ENCODE peak calls at places on chromosomes 12 and 14, in seven cellular contexts. One of them, this sample, is unnamed.

GRCh38 chr14:33525626-33526025 is 425.2 kb downstream of the EGLN3 start:
- DNase-seq in GM12878: no peak
- DNase-seq in suprapubic skin: no peak
- DNase-seq in transverse colon: no peak
- DNase-seq in H1: no peak
- DNase-seq in K562: no peak
- DNase-seq in SK-N-SH: no peak
- DNase-seq in this sample: no peak

GRCh38 chr12:12379831-12380730 is 23.2 kb downstream of the BORCS5 start:
- DNase-seq in SK-N-SH: no peak
- DNase-seq in transverse colon: no peak
- DNase-seq in suprapubic skin: no peak
- DNase-seq in K562: no peak
- DNase-seq in H1: no peak
- DNase-seq in GM12878: no peak
- DNase-seq in this sample: no peak

GRCh38 chr14:72906316-72906715 is 12.4 kb upstream of the DPF3 start:
- DNase-seq in H1: no peak
- DNase-seq in GM12878: no peak
- DNase-seq in SK-N-SH: no peak
- DNase-seq in suprapubic skin: no peak
- DNase-seq in transverse colon: no peak
- DNase-seq in K562: no peak
- DNase-seq in this sample: no peak

GRCh38 chr14:104138098-104138890 is at the start of gene KIF26A:
- DNase-seq in H1: peak; percentile 85
- DNase-seq in K562: no peak
- DNase-seq in transverse colon: peak; percentile 47
- DNase-seq in GM12878: no peak
- DNase-seq in suprapubic skin: peak; percentile 68
- DNase-seq in SK-N-SH: peak; percentile 96
- DNase-seq in this sample: no peak

GRCh38 chr12:41778934-41779333 is 365.7 kb downstream of the GXYLT1 start:
- DNase-seq in SK-N-SH: no peak
- DNase-seq in suprapubic skin: no peak
- DNase-seq in H1: no peak
- DNase-seq in transverse colon: no peak
- DNase-seq in GM12878: no peak
- DNase-seq in K562: no peak
- DNase-seq in this sample: no peak

GRCh38 chr12:100391856-100392255 is 35.0 kb downstream of the SLC17A8 start:
- DNase-seq in H1: no peak
- DNase-seq in SK-N-SH: no peak
- DNase-seq in GM12878: no peak
- DNase-seq in suprapubic skin: no peak
- DNase-seq in K562: no peak
- DNase-seq in transverse colon: peak; percentile 42
- DNase-seq in this sample: peak; percentile 31

GRCh38 chr14:75150150-75150549 is 23.3 kb upstream of the NEK9 start:
- DNase-seq in suprapubic skin: no peak
- DNase-seq in transverse colon: no peak
- DNase-seq in GM12878: no peak
- DNase-seq in SK-N-SH: no peak
- DNase-seq in H1: no peak
- DNase-seq in K562: no peak
- DNase-seq in this sample: no peak

GRCh38 chr14:100056964-100057817 is 8.0 kb upstream of the EVL start:
- DNase-seq in H1: no peak
- DNase-seq in transverse colon: no peak
- DNase-seq in K562: peak; percentile 45
- DNase-seq in SK-N-SH: no peak
- DNase-seq in GM12878: no peak
- DNase-seq in suprapubic skin: no peak
- DNase-seq in this sample: no peak

GRCh38 chr12:80849367-80849766 is 88.4 kb downstream of the LIN7A start:
- DNase-seq in GM12878: no peak
- DNase-seq in K562: no peak
- DNase-seq in H1: no peak
- DNase-seq in SK-N-SH: no peak
- DNase-seq in transverse colon: no peak
- DNase-seq in suprapubic skin: no peak
- DNase-seq in this sample: no peak

GRCh38 chr12:105862163-105862821 is 276.5 kb downstream of the NUAK1 start:
- DNase-seq in H1: no peak
- DNase-seq in K562: no peak
- DNase-seq in transverse colon: no peak
- DNase-seq in suprapubic skin: no peak
- DNase-seq in GM12878: no peak
- DNase-seq in SK-N-SH: no peak
- DNase-seq in this sample: no peak

GRCh38 chr14:100620437-100621100 is 33.4 kb upstream of the BEGAIN start:
- DNase-seq in K562: no peak
- DNase-seq in GM12878: no peak
- DNase-seq in suprapubic skin: peak; percentile 57
- DNase-seq in SK-N-SH: peak; percentile 58
- DNase-seq in H1: no peak
- DNase-seq in transverse colon: peak; percentile 5
- DNase-seq in this sample: no peak

GRCh38 chr12:68067762-68068376 is 78.6 kb downstream of the IFNG-AS1 start:
- DNase-seq in K562: peak; percentile 33
- DNase-seq in transverse colon: no peak
- DNase-seq in SK-N-SH: no peak
- DNase-seq in H1: no peak
- DNase-seq in GM12878: no peak
- DNase-seq in suprapubic skin: no peak
- DNase-seq in this sample: no peak

GRCh38 chr12:3335078-3335487 is 155.9 kb upstream of the PRMT8 start:
- DNase-seq in K562: no peak
- DNase-seq in H1: no peak
- DNase-seq in transverse colon: no peak
- DNase-seq in suprapubic skin: no peak
- DNase-seq in GM12878: no peak
- DNase-seq in SK-N-SH: no peak
- DNase-seq in this sample: no peak

GRCh38 chr14:58703149-58703509 is 65.4 kb downstream of the DACT1 start:
- DNase-seq in SK-N-SH: peak; percentile 24
- DNase-seq in suprapubic skin: no peak
- DNase-seq in GM12878: no peak
- DNase-seq in K562: no peak
- DNase-seq in transverse colon: peak; percentile 35
- DNase-seq in H1: no peak
- DNase-seq in this sample: peak; percentile 30

GRCh38 chr12:124493809-124494750 is 73.3 kb downstream of the NCOR2 start:
- DNase-seq in K562: no peak
- DNase-seq in GM12878: peak; percentile 86
- DNase-seq in suprapubic skin: no peak
- DNase-seq in H1: no peak
- DNase-seq in transverse colon: peak; percentile 51
- DNase-seq in SK-N-SH: no peak
- DNase-seq in this sample: no peak

GRCh38 chr12:93886533-93887511 is 209.6 kb downstream of the CRADD start:
- DNase-seq in suprapubic skin: no peak
- DNase-seq in H1: no peak
- DNase-seq in SK-N-SH: peak; percentile 64
- DNase-seq in K562: no peak
- DNase-seq in GM12878: no peak
- DNase-seq in transverse colon: no peak
- DNase-seq in this sample: no peak

GRCh38 chr14:61126083-61126962 is 145.3 kb downstream of the SLC38A6 start:
- DNase-seq in H1: no peak
- DNase-seq in SK-N-SH: no peak
- DNase-seq in K562: no peak
- DNase-seq in GM12878: no peak
- DNase-seq in suprapubic skin: no peak
- DNase-seq in transverse colon: no peak
- DNase-seq in this sample: no peak

GRCh38 chr12:62737615-62738014 is 197.3 kb downstream of the PPM1H start:
- DNase-seq in SK-N-SH: no peak
- DNase-seq in H1: no peak
- DNase-seq in K562: no peak
- DNase-seq in GM12878: no peak
- DNase-seq in transverse colon: no peak
- DNase-seq in suprapubic skin: no peak
- DNase-seq in this sample: no peak

GRCh38 chr12:113891167-113891692 is 74.9 kb downstream of the RBM19 start:
- DNase-seq in H1: no peak
- DNase-seq in transverse colon: no peak
- DNase-seq in suprapubic skin: no peak
- DNase-seq in GM12878: no peak
- DNase-seq in K562: no peak
- DNase-seq in SK-N-SH: no peak
- DNase-seq in this sample: no peak

GRCh38 chr12:113762155-113762848 is 203.8 kb downstream of the RBM19 start:
- DNase-seq in transverse colon: no peak
- DNase-seq in suprapubic skin: no peak
- DNase-seq in H1: peak; percentile 54
- DNase-seq in SK-N-SH: peak; percentile 71
- DNase-seq in K562: no peak
- DNase-seq in GM12878: no peak
- DNase-seq in this sample: no peak

GRCh38 chr12:14264316-14264715 is 101.2 kb upstream of the ATF7IP start:
- DNase-seq in K562: no peak
- DNase-seq in GM12878: no peak
- DNase-seq in SK-N-SH: no peak
- DNase-seq in transverse colon: no peak
- DNase-seq in suprapubic skin: no peak
- DNase-seq in H1: no peak
- DNase-seq in this sample: no peak

GRCh38 chr12:19689226-19689625 is 249.9 kb downstream of the AEBP2 start:
- DNase-seq in K562: no peak
- DNase-seq in transverse colon: no peak
- DNase-seq in H1: no peak
- DNase-seq in GM12878: no peak
- DNase-seq in SK-N-SH: no peak
- DNase-seq in suprapubic skin: no peak
- DNase-seq in this sample: no peak

GRCh38 chr12:67773896-67774295 is 125.4 kb downstream of the DYRK2 start:
- DNase-seq in GM12878: no peak
- DNase-seq in H1: no peak
- DNase-seq in SK-N-SH: no peak
- DNase-seq in K562: no peak
- DNase-seq in suprapubic skin: no peak
- DNase-seq in transverse colon: no peak
- DNase-seq in this sample: no peak

GRCh38 chr12:100820314-100820713 is 25.7 kb downstream of the ANO4 start:
- DNase-seq in transverse colon: no peak
- DNase-seq in suprapubic skin: no peak
- DNase-seq in SK-N-SH: no peak
- DNase-seq in K562: no peak
- DNase-seq in GM12878: no peak
- DNase-seq in H1: no peak
- DNase-seq in this sample: no peak

GRCh38 chr12:106090586-106091411 is 48.0 kb downstream of the NUAK1 start:
- DNase-seq in K562: no peak
- DNase-seq in H1: no peak
- DNase-seq in GM12878: no peak
- DNase-seq in transverse colon: no peak
- DNase-seq in SK-N-SH: no peak
- DNase-seq in suprapubic skin: no peak
- DNase-seq in this sample: no peak

GRCh38 chr12:50763637-50764115 is at the start of gene ATF1:
- DNase-seq in transverse colon: peak; percentile 93
- DNase-seq in suprapubic skin: peak; percentile 95
- DNase-seq in GM12878: peak; percentile 73
- DNase-seq in H1: peak; percentile 91
- DNase-seq in K562: peak; percentile 92
- DNase-seq in SK-N-SH: peak; percentile 95
- DNase-seq in this sample: peak; percentile 92
- TF ChIP-seq POLR2AphosphoS5 in transverse colon: peak; percentile 96
- TF ChIP-seq POLR2AphosphoS5 in suprapubic skin: peak; percentile 71
- TF ChIP-seq POLR2AphosphoS5 in GM12878: peak; percentile 96
- TF ChIP-seq POLR2AphosphoS5 in H1: peak; percentile 93
- TF ChIP-seq POLR2AphosphoS5 in K562: peak; percentile 85
- TF ChIP-seq POLR2AphosphoS5 in SK-N-SH: peak; percentile 93
- TF ChIP-seq POLR2AphosphoS5 in this sample: peak; percentile 88

GRCh38 chr12:949337-950099 is at the start of gene RAD52:
- DNase-seq in transverse colon: peak; percentile 98
- DNase-seq in GM12878: peak; percentile 96
- DNase-seq in suprapubic skin: peak; percentile 97
- DNase-seq in H1: peak; percentile 100
- DNase-seq in K562: peak; percentile 82
- DNase-seq in SK-N-SH: peak; percentile 91
- DNase-seq in this sample: peak; percentile 98
- TF ChIP-seq EP300 in transverse colon: no peak
- TF ChIP-seq EP300 in GM12878: no peak
- TF ChIP-seq EP300 in suprapubic skin: no peak
- TF ChIP-seq EP300 in H1: no peak
- TF ChIP-seq EP300 in K562: peak; percentile 20
- TF ChIP-seq EP300 in SK-N-SH: peak; percentile 18
- TF ChIP-seq EP300 in this sample: no peak

GRCh38 chr12:24945822-24946221 is 3.1 kb downstream of the BCAT1 start:
- DNase-seq in K562: no peak
- DNase-seq in SK-N-SH: no peak
- DNase-seq in H1: no peak
- DNase-seq in transverse colon: no peak
- DNase-seq in suprapubic skin: no peak
- DNase-seq in GM12878: no peak
- DNase-seq in this sample: no peak

GRCh38 chr12:24945039-24945438 is 3.9 kb downstream of the BCAT1 start:
- DNase-seq in SK-N-SH: no peak
- DNase-seq in K562: no peak
- DNase-seq in H1: no peak
- DNase-seq in suprapubic skin: no peak
- DNase-seq in GM12878: no peak
- DNase-seq in transverse colon: no peak
- DNase-seq in this sample: no peak

GRCh38 chr12:24943947-24944597 is 4.8 kb downstream of the BCAT1 start:
- DNase-seq in GM12878: no peak
- DNase-seq in H1: no peak
- DNase-seq in transverse colon: no peak
- DNase-seq in suprapubic skin: no peak
- DNase-seq in SK-N-SH: no peak
- DNase-seq in K562: no peak
- DNase-seq in this sample: no peak

GRCh38 chr12:24947541-24948451 is 1.1 kb downstream of the BCAT1 start:
- DNase-seq in H1: no peak
- DNase-seq in transverse colon: no peak
- DNase-seq in GM12878: no peak
- DNase-seq in K562: no peak
- DNase-seq in SK-N-SH: no peak
- DNase-seq in suprapubic skin: no peak
- DNase-seq in this sample: no peak

DNA sequence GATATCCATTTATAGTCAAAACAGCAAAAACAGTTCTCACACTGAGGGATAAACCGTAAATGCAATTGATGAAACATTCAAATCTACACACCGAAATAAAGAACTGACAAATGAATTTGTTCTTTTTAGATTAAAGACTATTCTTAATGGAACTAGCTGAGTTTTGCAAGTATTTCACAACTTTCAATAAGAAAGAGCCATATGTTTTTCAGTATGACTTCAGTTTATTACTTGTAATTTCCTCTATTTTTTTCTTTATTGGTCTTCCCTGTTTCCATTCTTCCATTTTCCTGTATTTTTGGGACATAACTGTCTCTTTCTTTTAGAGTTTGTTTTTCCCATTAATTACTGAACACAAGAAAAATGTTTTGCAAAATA is 4.3 kb downstream of the BCAT1 start:
- DNase-seq in K562: no peak
- DNase-seq in GM12878: no peak
- DNase-seq in transverse colon: no peak
- DNase-seq in H1: no peak
- DNase-seq in suprapubic skin: no peak
- DNase-seq in SK-N-SH: no peak
- DNase-seq in this sample: no peak
- H3K4me1 ChIP-seq in K562: peaks cover 35% of the 10 kb centered on the region
- H3K4me1 ChIP-seq in GM12878: peaks cover 22% of the 10 kb centered on the region
- H3K4me1 ChIP-seq in transverse colon: no peaks in the 10 kb centered on the region
- H3K4me1 ChIP-seq in H1: peaks cover 30% of the 10 kb centered on the region
- H3K4me1 ChIP-seq in suprapubic skin: peaks cover 14% of the 10 kb centered on the region
- H3K4me1 ChIP-seq in SK-N-SH: peaks cover 28% of the 10 kb centered on the region
- H3K4me1 ChIP-seq in this sample: peaks cover 8% of the 10 kb centered on the region

GRCh38 chr14:90558041-90558982 is 161.5 kb downstream of the CALM1 start:
- DNase-seq in SK-N-SH: no peak
- DNase-seq in H1: no peak
- DNase-seq in GM12878: no peak
- DNase-seq in K562: no peak
- DNase-seq in suprapubic skin: no peak
- DNase-seq in transverse colon: no peak
- DNase-seq in this sample: peak; percentile 29
- TF ChIP-seq POLR2AphosphoS5 in SK-N-SH: no peak
- TF ChIP-seq POLR2AphosphoS5 in H1: no peak
- TF ChIP-seq POLR2AphosphoS5 in GM12878: no peak
- TF ChIP-seq POLR2AphosphoS5 in K562: no peak
- TF ChIP-seq POLR2AphosphoS5 in suprapubic skin: no peak
- TF ChIP-seq POLR2AphosphoS5 in transverse colon: no peak
- TF ChIP-seq POLR2AphosphoS5 in this sample: no peak